ENCODE peak calls at places on chromosome 21, in eight cellular contexts. S, U, C, Y, F, R, J and W are unnamed samples.

GRCh38 chr21:38965910-38966504 is 160.3 kb downstream of the ETS2 start:
- DNase-seq in S (peak), U (peak), C (peak), Y (peak), F (peak), R (no peak), J (no peak), W (no peak)

GRCh38 chr21:32726742-32727477 is 903 bp downstream of the SYNJ1 start:
- DNase-seq in S (peak), U (peak), C (peak), Y (peak), F (no peak), R (no peak), J (no peak), W (no peak)

GRCh38 chr21:20292280-20292679 is 705.9 kb upstream of the NCAM2 start:
- DNase-seq in S (no peak), U (no peak), C (no peak), Y (no peak), F (no peak), R (no peak), J (no peak), W (no peak)

GRCh38 chr21:31351438-31351837 is 7.4 kb upstream of the TIAM1 start:
- DNase-seq in S (peak), U (peak), C (no peak), Y (peak), F (no peak), R (no peak), J (no peak), W (no peak)

GRCh38 chr21:43667191-43667904 is 8.0 kb downstream of the RRP1B start:
- DNase-seq in S (no peak), U (no peak), C (no peak), Y (peak), F (no peak), R (no peak), J (no peak), W (no peak)

GRCh38 chr21:39452207-39452964 is 616 bp downstream of the SH3BGR start:
- DNase-seq in S (no peak), U (no peak), C (no peak), Y (peak), F (no peak), R (no peak), J (no peak), W (no peak)

GRCh38 chr21:38985423-38986378 is 180.0 kb downstream of the ETS2 start:
- DNase-seq in S (peak), U (no peak), C (peak), Y (peak), F (peak), R (peak), J (peak), W (peak)

GRCh38 chr21:19322360-19322759 is 918.8 kb upstream of the TMPRSS15 start:
- DNase-seq in S (no peak), U (no peak), C (no peak), Y (peak), F (no peak), R (no peak), J (no peak), W (no peak)

GRCh38 chr21:20822559-20823133 is 175.6 kb upstream of the NCAM2 start:
- DNase-seq in S (no peak), U (no peak), C (no peak), Y (no peak), F (no peak), R (no peak), J (no peak), W (no peak)

GRCh38 chr21:29299046-29299905 is 554 bp downstream of the BACH1 start:
- DNase-seq in S (peak), U (peak), C (peak), Y (peak), F (peak), R (no peak), J (peak), W (peak)

DNA sequence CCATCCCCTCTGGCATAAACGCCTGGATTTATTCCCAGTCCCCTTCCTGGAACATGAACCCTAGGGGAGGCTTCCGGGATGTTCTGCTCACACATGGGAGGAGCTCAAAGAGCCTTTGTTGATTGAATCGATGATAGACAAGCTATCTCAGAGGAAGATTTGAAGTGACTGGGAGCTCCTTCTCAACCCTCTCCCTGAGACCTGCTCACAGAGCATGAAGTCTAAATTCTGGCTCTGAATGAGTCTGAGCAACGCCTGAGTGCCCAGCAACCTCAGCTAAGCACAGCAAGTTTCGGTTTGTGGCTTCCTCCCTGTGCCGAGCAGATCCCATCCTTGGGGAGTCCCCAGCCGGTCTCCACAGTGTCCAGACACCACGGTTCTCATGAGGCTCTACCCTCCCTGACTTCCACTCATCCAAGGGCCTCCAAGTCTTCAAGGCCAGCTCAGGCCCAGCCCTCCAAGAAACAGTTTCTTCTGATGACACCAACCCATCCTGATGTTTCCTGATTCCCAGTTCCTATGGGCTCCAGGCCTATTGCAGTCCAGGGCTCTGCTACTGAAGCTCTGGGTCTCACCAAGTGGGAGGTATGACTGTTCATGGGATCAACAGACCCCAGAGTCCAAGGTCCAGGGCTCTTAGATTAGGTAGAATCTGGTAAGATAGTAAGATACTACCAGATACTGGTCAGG is 190.8 kb downstream of the DYRK1A start:
- DNase-seq in S (no peak), U (no peak), C (no peak), Y (no peak), F (no peak), R (no peak), J (no peak), W (no peak)
- H3K27ac ChIP-seq in S (no peak), U (no peak), C (no peak), Y (no peak), F (no peak), R (peak), J (no peak), W (no peak)

GRCh38 chr21:33968082-33968997 is 52.7 kb upstream of the ATP5PO start:
- DNase-seq in S (peak), U (no peak), C (peak), Y (peak), F (no peak), R (no peak), J (no peak), W (no peak)
- H3K4me3 ChIP-seq in S (no peak), U (no peak), C (no peak), Y (no peak), F (no peak), R (no peak), J (no peak), W (no peak)

GRCh38 chr21:35933466-35933865 is 126.9 kb downstream of the SETD4 start:
- DNase-seq in S (peak), U (peak), C (no peak), Y (peak), F (no peak), R (no peak), J (peak), W (peak)
- TF ChIP-seq CTCF in S (peak), U (no peak), C (no peak), Y (peak), F (no peak), R (peak), J (no peak), W (peak)

GRCh38 chr21:42258150-42258884 is 39.4 kb downstream of the ABCG1 start:
- DNase-seq in S (peak), U (peak), C (peak), Y (peak), F (peak), R (no peak), J (peak), W (peak)
- H3K27ac ChIP-seq in S (no peak), U (no peak), C (no peak), Y (no peak), F (no peak), R (no peak), J (no peak), W (no peak)

DNA sequence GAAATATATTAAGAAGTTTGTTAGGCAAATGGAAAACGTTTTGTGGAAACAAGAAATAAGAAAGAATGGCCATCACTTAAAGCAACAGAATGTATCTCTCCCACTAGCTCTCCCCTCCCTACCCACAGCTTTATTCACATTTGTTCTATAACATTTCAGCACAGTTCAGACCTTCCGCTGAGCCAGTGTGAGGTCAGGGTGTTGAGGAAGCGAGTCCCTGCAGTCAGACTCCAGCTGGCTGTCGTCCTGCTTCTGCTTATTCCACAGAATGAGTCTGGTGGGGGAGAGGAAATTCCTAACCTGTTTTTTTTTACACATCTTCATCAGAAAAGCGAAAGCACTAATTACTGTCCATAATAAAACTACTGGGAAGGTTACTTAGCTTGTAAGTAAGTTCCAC is 39.1 kb downstream of the MRPL39 start:
- DNase-seq in S (peak), U (no peak), C (no peak), Y (peak), F (peak), R (peak), J (peak), W (peak)
- H3K4me3 ChIP-seq in S (no peak), U (no peak), C (no peak), Y (no peak), F (no peak), R (peak), J (no peak), W (peak)

GRCh38 chr21:36535618-36536241 is 55.8 kb upstream of the CLDN14 start:
- DNase-seq in S (no peak), U (no peak), C (no peak), Y (no peak), F (no peak), R (no peak), J (no peak), W (no peak)

GRCh38 chr21:36532769-36533467 is 53.0 kb upstream of the CLDN14 start:
- DNase-seq in S (no peak), U (no peak), C (no peak), Y (no peak), F (no peak), R (no peak), J (no peak), W (no peak)

GRCh38 chr21:36538761-36539160 is 58.8 kb upstream of the CLDN14 start:
- DNase-seq in S (no peak), U (no peak), C (no peak), Y (no peak), F (no peak), R (no peak), J (no peak), W (no peak)

GRCh38 chr21:36533468-36533848 is 53.5 kb upstream of the CLDN14 start:
- DNase-seq in S (no peak), U (no peak), C (no peak), Y (no peak), F (no peak), R (no peak), J (no peak), W (no peak)

DNA sequence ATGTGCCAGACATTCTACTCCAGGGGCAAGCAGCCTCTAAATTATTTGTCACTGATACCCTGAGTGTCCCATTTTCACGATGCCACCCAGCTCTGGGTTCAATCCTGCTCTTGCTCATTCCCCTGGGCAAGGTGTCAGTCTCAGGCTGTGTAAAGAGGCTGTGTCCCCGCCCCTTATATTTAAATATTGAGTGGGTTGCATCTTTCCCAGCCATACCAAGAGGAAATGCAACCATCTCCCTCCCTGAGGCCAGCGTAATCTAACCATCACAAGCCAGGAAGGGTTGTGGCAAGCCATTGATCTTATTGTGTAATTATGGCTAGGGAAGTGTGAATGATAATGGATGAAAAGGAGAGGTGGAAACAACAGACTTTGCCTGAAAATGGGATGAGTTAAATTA is 54.7 kb upstream of the CLDN14 start:
- DNase-seq in S (no peak), U (no peak), C (no peak), Y (no peak), F (no peak), R (no peak), J (no peak), W (no peak)
- TF ChIP-seq CTCF in S (no peak), U (no peak), C (no peak), Y (no peak), F (no peak), R (no peak), J (no peak), W (no peak)

GRCh38 chr21:46163375-46163774 is 8.0 kb upstream of the FTCD start:
- DNase-seq in S (no peak), U (no peak), C (no peak), Y (no peak), F (no peak), R (no peak), J (no peak), W (no peak)

GRCh38 chr21:46161180-46161799 is 5.9 kb upstream of the FTCD start:
- DNase-seq in S (no peak), U (no peak), C (no peak), Y (no peak), F (no peak), R (no peak), J (peak), W (no peak)

GRCh38 chr21:46159841-46160562 is 4.6 kb upstream of the FTCD start:
- DNase-seq in S (peak), U (no peak), C (no peak), Y (no peak), F (peak), R (no peak), J (peak), W (no peak)

GRCh38 chr21:46160563-46161179 is 5.3 kb upstream of the FTCD start:
- DNase-seq in S (peak), U (no peak), C (no peak), Y (no peak), F (no peak), R (no peak), J (peak), W (no peak)

DNA sequence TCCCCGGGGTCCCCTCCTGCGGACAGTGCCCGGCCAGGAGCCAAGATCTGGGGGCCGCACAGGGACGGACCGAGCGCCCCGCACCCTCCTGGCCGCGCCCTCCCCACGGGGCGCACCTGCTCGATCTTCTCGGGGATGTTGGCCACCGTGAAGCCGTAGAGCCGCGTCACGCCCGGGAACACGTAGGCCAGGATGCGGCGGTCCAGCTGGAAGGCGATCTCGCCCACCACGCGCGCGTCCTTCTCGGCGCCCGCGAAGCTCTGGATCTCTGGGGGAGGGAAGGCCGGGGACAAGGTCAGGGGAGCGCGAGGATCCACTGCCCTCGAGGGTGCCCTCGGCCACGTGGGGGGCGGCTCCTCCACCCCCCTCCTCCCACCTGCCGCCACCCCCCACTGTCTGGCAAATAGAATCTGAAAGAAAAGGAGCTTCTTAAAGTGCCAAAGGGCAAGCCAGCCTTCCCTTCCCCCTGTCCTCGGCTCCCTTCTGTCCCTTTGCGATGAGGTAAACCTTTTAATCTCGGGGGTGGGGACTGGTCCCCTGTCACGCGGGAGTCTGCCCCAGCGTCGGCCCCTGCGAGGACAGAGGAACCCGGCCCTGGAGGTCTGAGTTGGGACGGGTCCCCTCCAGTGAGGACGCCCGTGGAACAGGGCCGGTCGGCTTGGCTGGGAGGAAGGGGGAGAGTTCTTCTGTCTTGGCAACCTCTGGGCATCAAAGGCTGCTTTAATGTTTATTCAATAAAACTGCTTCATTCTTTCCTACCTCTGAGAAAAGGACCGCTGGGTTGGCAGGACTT is 6.6 kb upstream of the FTCD start:
- DNase-seq in S (peak), U (no peak), C (no peak), Y (no peak), F (no peak), R (no peak), J (peak), W (no peak)
- H3K27ac ChIP-seq in S (no peak), U (no peak), C (no peak), Y (no peak), F (no peak), R (no peak), J (no peak), W (no peak)

GRCh38 chr21:36471254-36471723 is 8.6 kb downstream of the CLDN14 start:
- DNase-seq in S (peak), U (peak), C (no peak), Y (no peak), F (no peak), R (no peak), J (no peak), W (no peak)
- H3K4me3 ChIP-seq in S (no peak), U (no peak), C (no peak), Y (no peak), F (no peak), R (no peak), J (no peak), W (no peak)

DNA sequence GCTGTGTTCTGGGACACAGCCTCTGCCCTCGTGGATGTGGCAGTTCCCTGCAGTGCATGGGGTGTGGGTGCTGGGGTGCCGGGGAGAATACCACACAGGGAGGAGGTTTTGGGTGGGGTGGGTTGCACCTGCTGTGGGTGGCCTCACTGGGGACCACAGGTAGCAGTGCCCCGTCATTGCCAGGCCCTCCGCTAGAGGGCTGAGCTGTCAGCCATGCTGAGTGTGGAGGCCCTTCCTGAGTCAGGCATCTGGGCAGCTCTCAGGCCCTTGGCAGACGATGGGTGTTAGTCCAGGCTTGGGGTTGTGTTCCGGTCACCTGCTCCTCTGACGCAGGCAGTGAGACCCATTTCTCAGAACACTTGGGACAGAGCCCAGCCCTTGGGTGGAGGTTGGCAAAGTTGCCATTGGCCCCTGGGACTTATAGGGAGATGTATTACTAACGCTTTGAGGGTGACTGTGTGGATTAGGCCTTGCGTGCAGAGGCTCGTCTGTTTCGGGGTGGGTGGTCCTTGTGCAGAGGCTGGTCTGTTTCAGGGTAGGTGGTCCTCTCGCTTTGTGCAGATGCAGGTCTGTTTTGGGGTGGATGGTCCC is 23.9 kb downstream of the PCNT start:
- DNase-seq in S (no peak), U (no peak), C (no peak), Y (peak), F (no peak), R (no peak), J (no peak), W (peak)
- TF ChIP-seq CTCF in S (no peak), U (peak), C (no peak), Y (peak), F (no peak), R (no peak), J (no peak), W (peak)